ENCODE peak calls at places on chromosomes 1 and 21, in four cellular contexts. C is uterus, B is A549, F is gastrocnemius medialis. I is an unnamed sample.

GRCh38 chr1:222815367-222815765 is 527 bp downstream of the DISP1 start:
- DNase-seq in F (peak), B (peak), C (no peak), I (no peak)

GRCh38 chr1:9630331-9631081 is 21.0 kb upstream of the PIK3CD start:
- DNase-seq in C (no peak), F (no peak), B (no peak), I (no peak)

GRCh38 chr1:92623187-92623778 is 136.6 kb upstream of the GFI1 start:
- DNase-seq in C (no peak), F (no peak), B (no peak), I (no peak)

GRCh38 chr21:26469789-26470188 is 103.3 kb downstream of the CYYR1 start:
- DNase-seq in B (no peak), F (peak), C (peak), I (peak)

GRCh38 chr1:2378441-2378851 is 12.9 kb downstream of the MORN1 start:
- DNase-seq in F (no peak), B (no peak), C (no peak), I (no peak)

GRCh38 chr1:46065405-46065804 is 67.0 kb downstream of the PIK3R3 start:
- DNase-seq in F (no peak), B (no peak), C (no peak), I (no peak)

GRCh38 chr1:235898126-235898525 is 31.4 kb upstream of the LYST start:
- DNase-seq in C (no peak), B (no peak), F (no peak), I (no peak)

GRCh38 chr1:3918966-3919611 is 19.0 kb upstream of the C1orf174 start:
- DNase-seq in F (no peak), B (no peak), C (no peak), I (no peak)

GRCh38 chr1:68232354-68233148 is at the start of gene WLS:
- DNase-seq in F (peak), B (peak), C (peak), I (peak)

GRCh38 chr1:17955302-17956285 is 152.0 kb upstream of the IGSF21 start:
- DNase-seq in C (no peak), B (no peak), F (no peak), I (no peak)

GRCh38 chr1:1183221-1183747 is 9.6 kb downstream of the TTLL10 start:
- DNase-seq in F (no peak), B (no peak), C (no peak), I (no peak)

GRCh38 chr1:94440088-94440487 is 21.9 kb downstream of the ABCD3 start:
- DNase-seq in C (no peak), B (no peak), F (no peak), I (no peak)
- TF ChIP-seq CTCF in C (no peak), B (no peak), F (no peak), I (no peak)

GRCh38 chr1:53684741-53685140 is 54.2 kb downstream of the GLIS1 start:
- DNase-seq in F (no peak), B (no peak), C (no peak), I (no peak)
- H3K4me3 ChIP-seq in F (no peak), B (no peak), C (no peak), I (no peak)

DNA sequence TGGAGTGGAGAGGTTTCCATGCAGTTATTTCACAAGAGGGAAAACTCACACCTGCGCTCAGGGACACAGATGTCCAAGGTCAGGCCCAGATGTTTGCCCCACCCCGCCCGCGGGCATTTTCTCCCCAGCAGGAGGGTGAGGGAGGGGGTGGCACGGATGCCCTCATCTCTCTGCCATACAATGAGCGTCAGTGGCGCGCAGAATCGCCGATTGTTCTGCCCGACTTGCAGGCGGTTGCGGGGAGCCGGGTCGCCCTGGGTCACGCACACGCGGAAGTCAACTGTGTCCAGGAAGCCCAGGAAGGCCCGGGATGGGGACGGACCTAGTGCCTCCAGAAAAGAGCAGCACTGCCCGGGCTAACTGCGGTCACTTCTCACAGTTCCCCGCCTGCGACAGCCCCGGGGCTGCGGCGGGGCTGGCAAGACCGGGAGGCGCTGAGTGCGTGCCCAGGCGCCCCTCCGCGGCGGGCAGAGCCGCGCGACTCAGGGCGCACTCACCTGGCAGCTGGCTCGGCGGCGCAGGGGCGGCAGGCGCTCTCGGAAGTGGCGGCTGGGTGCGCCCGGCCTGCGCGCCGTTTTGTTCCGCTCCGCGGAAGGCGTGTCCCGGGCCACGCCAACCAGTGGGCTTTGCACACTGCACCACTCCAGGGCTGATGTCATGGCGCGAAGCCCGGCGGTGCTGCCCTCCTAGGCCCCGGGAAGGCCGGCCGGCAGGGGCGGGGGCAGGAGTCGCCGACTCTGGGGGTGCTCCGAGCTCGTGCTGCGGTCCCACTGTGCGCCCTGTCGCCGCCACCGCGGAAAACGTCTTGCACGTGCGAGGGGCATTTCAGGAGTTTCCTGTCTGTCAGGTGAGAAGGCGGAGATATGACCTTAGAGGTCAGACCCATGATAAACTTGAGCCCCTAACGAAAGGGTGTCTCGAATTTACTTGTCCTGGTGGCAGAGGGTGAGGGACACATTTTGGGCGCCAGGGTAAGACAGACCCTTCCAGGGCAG is at the start of gene CSRP1:
- DNase-seq in B (peak), C (peak), F (peak), I (peak)
- TF ChIP-seq POLR2A in B (peak), C (peak), F (peak), I (no peak)

GRCh38 chr1:177044390-177044789 is 120.1 kb downstream of the ASTN1 start:
- DNase-seq in B (no peak), C (no peak), F (no peak), I (no peak)

GRCh38 chr1:177045156-177045555 is 119.4 kb downstream of the ASTN1 start:
- DNase-seq in B (no peak), C (no peak), F (no peak), I (no peak)

GRCh38 chr1:177053648-177054047 is 110.9 kb downstream of the ASTN1 start:
- DNase-seq in B (no peak), C (no peak), F (no peak), I (no peak)

DNA sequence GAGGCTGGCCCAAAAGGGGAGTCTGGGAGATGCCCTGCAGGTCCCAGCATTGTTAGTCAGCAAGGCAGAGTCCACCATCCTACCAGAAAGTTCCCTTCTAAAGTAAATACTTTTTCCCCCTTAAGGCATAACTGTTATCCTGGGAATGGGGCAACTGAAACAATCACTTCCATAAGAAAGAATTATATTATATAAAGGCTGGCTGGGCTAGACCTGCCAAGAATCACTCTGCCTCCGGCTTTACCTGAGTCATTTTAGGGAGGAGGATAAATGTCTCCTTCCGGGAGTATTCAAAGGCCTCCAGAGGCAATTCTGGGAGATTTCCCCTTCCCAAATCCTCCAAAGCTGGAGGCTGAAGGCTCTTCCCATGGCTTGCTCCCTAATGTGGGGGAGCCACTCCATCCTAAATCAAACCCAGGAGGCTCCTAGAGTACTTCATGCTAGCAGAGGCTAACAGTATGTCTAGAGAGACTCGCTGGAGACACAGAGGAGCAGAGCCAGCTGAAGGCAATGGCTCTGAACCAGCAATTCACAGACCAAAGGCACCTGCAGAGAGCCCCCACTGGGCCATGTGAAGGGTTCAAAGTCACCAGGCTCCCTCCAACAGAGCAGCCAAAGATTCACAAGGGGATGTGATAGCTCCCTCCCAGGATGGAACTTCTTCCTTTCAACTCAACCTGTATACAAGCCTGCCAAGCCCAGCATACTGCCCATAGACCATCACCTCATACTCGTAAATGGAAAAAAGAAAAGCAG is 116.0 kb downstream of the ASTN1 start:
- DNase-seq in F (no peak), B (no peak), C (no peak), I (no peak)
- TF ChIP-seq CTCF in F (no peak), B (no peak), C (no peak), I (no peak)

DNA sequence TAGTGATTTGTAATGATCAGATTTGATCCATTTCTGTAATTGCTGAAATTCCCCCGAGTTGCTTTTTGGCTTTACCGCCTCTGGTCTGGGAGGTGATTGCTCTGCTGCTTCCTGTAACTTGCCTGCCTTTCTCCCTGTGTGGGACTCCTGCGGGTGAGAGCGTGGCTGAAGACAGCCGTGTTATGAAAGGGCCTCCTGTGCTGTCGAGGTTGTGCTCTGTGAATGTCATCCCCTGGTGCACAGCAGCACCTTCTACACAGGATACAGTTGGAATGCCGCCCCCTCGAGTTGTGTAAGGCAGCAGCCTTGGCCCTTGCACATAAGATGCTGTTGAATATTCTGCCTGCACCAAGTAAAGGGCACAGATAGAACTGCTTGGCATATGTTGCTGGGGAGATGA is 5.9 kb downstream of the SOD1 start:
- DNase-seq in B (no peak), F (no peak), C (no peak), I (no peak)
- H3K4me3 ChIP-seq in B (no peak), F (no peak), C (no peak), I (no peak)

DNA sequence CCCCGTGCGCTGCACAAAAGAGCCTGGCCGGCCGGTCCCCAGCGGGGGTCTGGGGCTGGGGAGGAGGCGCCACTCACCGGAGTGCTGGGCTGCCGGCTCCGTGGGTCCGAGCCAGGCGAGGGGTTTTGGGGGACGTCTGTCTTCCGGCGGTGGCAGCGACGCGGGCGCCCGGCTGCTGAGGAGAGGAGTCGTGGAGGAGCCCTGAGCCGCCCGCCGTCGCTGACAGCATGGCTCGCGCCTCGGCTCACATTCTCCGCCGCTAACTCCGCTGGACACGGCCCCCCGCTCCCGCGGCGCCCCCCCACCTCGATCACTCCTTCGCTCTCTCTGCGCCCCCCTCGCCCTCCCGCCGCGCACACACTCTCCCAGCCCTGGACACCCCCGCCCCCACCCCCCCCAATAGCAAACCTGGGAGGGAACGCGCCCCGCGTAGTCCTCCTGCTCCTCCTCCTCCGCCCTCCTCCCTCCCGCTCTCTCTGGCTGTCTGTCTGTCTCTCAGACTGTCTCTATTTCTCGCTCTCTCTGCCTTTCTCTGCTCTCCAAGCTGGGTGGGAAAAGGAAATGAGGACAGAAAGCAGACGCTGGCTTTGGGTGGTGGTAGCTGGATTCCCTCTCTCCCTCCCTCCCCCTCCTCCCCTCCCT is 503 bp downstream of the AHDC1 start:
- DNase-seq in F (no peak), C (peak), B (peak), I (peak)
- TF ChIP-seq POLR2A in F (no peak), C (no peak), B (no peak), I (no peak)